ENCODE peak calls at places on chromosomes 12 and 14, in eight cellular contexts. One of them, this sample, is unnamed.

GRCh38 chr12:119423285-119423684 is 88.8 kb downstream of the CCDC60 start:
- DNase-seq in GM18507: no peak
- DNase-seq in T-helper 2 cell: no peak
- DNase-seq in LoVo: no peak
- DNase-seq in MG63: no peak
- DNase-seq in amygdala: no peak
- DNase-seq in activated CD8-positive, alpha-beta memory T cell treated with anti-CD3 and anti-CD28 coated beads for 48 hours: no peak
- DNase-seq in astrocyte of the hippocampus: no peak
- DNase-seq in this sample: no peak

GRCh38 chr12:129934977-129935376 is 31.2 kb upstream of the TMEM132D start:
- DNase-seq in GM18507: no peak
- DNase-seq in T-helper 2 cell: no peak
- DNase-seq in LoVo: no peak
- DNase-seq in MG63: no peak
- DNase-seq in amygdala: no peak
- DNase-seq in activated CD8-positive, alpha-beta memory T cell treated with anti-CD3 and anti-CD28 coated beads for 48 hours: no peak
- DNase-seq in astrocyte of the hippocampus: no peak
- DNase-seq in this sample: no peak

GRCh38 chr12:101604132-101604531 is 9.4 kb downstream of the MYBPC1 start:
- DNase-seq in GM18507: no peak
- DNase-seq in T-helper 2 cell: no peak
- DNase-seq in LoVo: peak
- DNase-seq in MG63: no peak
- DNase-seq in amygdala: no peak
- DNase-seq in activated CD8-positive, alpha-beta memory T cell treated with anti-CD3 and anti-CD28 coated beads for 48 hours: no peak
- DNase-seq in astrocyte of the hippocampus: peak
- DNase-seq in this sample: no peak

GRCh38 chr14:92846162-92846897 is 52.2 kb downstream of the GOLGA5 start:
- DNase-seq in GM18507: peak
- DNase-seq in T-helper 2 cell: no peak
- DNase-seq in LoVo: no peak
- DNase-seq in MG63: peak
- DNase-seq in amygdala: no peak
- DNase-seq in activated CD8-positive, alpha-beta memory T cell treated with anti-CD3 and anti-CD28 coated beads for 48 hours: peak
- DNase-seq in astrocyte of the hippocampus: peak
- DNase-seq in this sample: no peak

GRCh38 chr14:103213331-103213730 is 90.1 kb downstream of the TNFAIP2 start:
- DNase-seq in GM18507: no peak
- DNase-seq in T-helper 2 cell: no peak
- DNase-seq in LoVo: no peak
- DNase-seq in MG63: no peak
- DNase-seq in amygdala: no peak
- DNase-seq in activated CD8-positive, alpha-beta memory T cell treated with anti-CD3 and anti-CD28 coated beads for 48 hours: no peak
- DNase-seq in astrocyte of the hippocampus: no peak
- DNase-seq in this sample: no peak

GRCh38 chr12:71947645-71948105 is 9.0 kb downstream of the TPH2 start:
- DNase-seq in GM18507: no peak
- DNase-seq in T-helper 2 cell: no peak
- DNase-seq in LoVo: no peak
- DNase-seq in MG63: peak
- DNase-seq in amygdala: no peak
- DNase-seq in activated CD8-positive, alpha-beta memory T cell treated with anti-CD3 and anti-CD28 coated beads for 48 hours: no peak
- DNase-seq in astrocyte of the hippocampus: peak
- DNase-seq in this sample: no peak

GRCh38 chr12:11486623-11487444 is 91.5 kb upstream of the PRB2 start:
- DNase-seq in GM18507: peak
- DNase-seq in T-helper 2 cell: peak
- DNase-seq in LoVo: peak
- DNase-seq in MG63: peak
- DNase-seq in amygdala: peak
- DNase-seq in activated CD8-positive, alpha-beta memory T cell treated with anti-CD3 and anti-CD28 coated beads for 48 hours: peak
- DNase-seq in astrocyte of the hippocampus: peak
- DNase-seq in this sample: no peak

GRCh38 chr14:82447586-82447985 is 913.9 kb upstream of the SEL1L start:
- DNase-seq in GM18507: no peak
- DNase-seq in T-helper 2 cell: no peak
- DNase-seq in LoVo: no peak
- DNase-seq in MG63: no peak
- DNase-seq in amygdala: no peak
- DNase-seq in activated CD8-positive, alpha-beta memory T cell treated with anti-CD3 and anti-CD28 coated beads for 48 hours: no peak
- DNase-seq in astrocyte of the hippocampus: no peak
- DNase-seq in this sample: peak

GRCh38 chr12:57182918-57183575 is 33.5 kb upstream of the NXPH4 start:
- DNase-seq in GM18507: peak
- DNase-seq in T-helper 2 cell: peak
- DNase-seq in LoVo: peak
- DNase-seq in MG63: peak
- DNase-seq in amygdala: peak
- DNase-seq in activated CD8-positive, alpha-beta memory T cell treated with anti-CD3 and anti-CD28 coated beads for 48 hours: peak
- DNase-seq in astrocyte of the hippocampus: peak
- DNase-seq in this sample: peak

GRCh38 chr14:49679271-49679670 is 8.7 kb downstream of the POLE2 start:
- DNase-seq in GM18507: no peak
- DNase-seq in T-helper 2 cell: no peak
- DNase-seq in LoVo: no peak
- DNase-seq in MG63: no peak
- DNase-seq in amygdala: no peak
- DNase-seq in activated CD8-positive, alpha-beta memory T cell treated with anti-CD3 and anti-CD28 coated beads for 48 hours: no peak
- DNase-seq in astrocyte of the hippocampus: peak
- DNase-seq in this sample: no peak